ENCODE peak calls at places on chromosomes 16 and 17, in seven cellular contexts. T is sigmoid colon, H is spleen, W is SK-N-SH, N is lung, L is GM10248, P is fibroblast of the aortic adventitia. D is an unnamed sample.
A peak's percentile ranks its signal among the peaks of the same experiment; 100 is the strongest.

GRCh38 chr16:1290860-1291575 is 18.4 kb upstream of the UBE2I start:
- DNase-seq in T (no peak), H (no peak), W (no peak), N (no peak), L (no peak), P (no peak), D (no peak)

GRCh38 chr16:73064227-73064995 is 16.5 kb upstream of the ZFHX3 start:
- DNase-seq in T (peak; percentile 64), H (no peak), W (peak; percentile 32), N (no peak), L (no peak), P (peak; percentile 92), D (no peak)

GRCh38 chr16:55499281-55499680 is 9.6 kb upstream of the LPCAT2 start:
- DNase-seq in T (no peak), H (no peak), W (no peak), N (no peak), L (no peak), P (no peak), D (no peak)

GRCh38 chr16:70253291-70254094 is 1.8 kb upstream of the EXOSC6 start:
- DNase-seq in T (no peak), H (no peak), W (peak; percentile 62), N (no peak), L (no peak), P (peak; percentile 41), D (no peak)

GRCh38 chr17:65662166-65662565 is 100.7 kb upstream of the AXIN2 start:
- DNase-seq in T (no peak), H (no peak), W (no peak), N (no peak), L (no peak), P (peak; percentile 91), D (no peak)

GRCh38 chr16:69563605-69564580 is 1.9 kb upstream of the NFAT5 start:
- DNase-seq in T (no peak), H (no peak), W (no peak), N (no peak), L (peak; percentile 63), P (peak; percentile 27), D (peak; percentile 51)

GRCh38 chr17:1038459-1039118 is 41.7 kb downstream of the TIMM22 start:
- DNase-seq in T (no peak), H (no peak), W (no peak), N (no peak), L (no peak), P (no peak), D (no peak)

GRCh38 chr17:81365148-81365600 is 30.1 kb upstream of the BAHCC1 start:
- DNase-seq in T (peak; percentile 90), H (peak; percentile 71), W (no peak), N (peak; percentile 77), L (no peak), P (peak; percentile 64), D (peak; percentile 44)

GRCh38 chr17:7263071-7263800 is 958 bp upstream of the CLDN7 start:
- DNase-seq in T (no peak), H (no peak), W (peak; percentile 43), N (peak; percentile 79), L (peak; percentile 38), P (no peak), D (no peak)

GRCh38 chr16:57281791-57282190 is 2.7 kb downstream of the PLLP start:
- DNase-seq in T (peak; percentile 21), H (no peak), W (no peak), N (no peak), L (no peak), P (no peak), D (no peak)

GRCh38 chr16:73213761-73214480 is 166.0 kb upstream of the ZFHX3 start:
- DNase-seq in T (no peak), H (no peak), W (no peak), N (no peak), L (no peak), P (no peak), D (no peak)

GRCh38 chr16:29815032-29815721 is 775 bp upstream of the PAGR1 start:
- DNase-seq in T (peak; percentile 79), H (peak; percentile 89), W (no peak), N (no peak), L (no peak), P (no peak), D (no peak)

GRCh38 chr17:59534583-59534982 is 30.8 kb upstream of the DHX40 start:
- DNase-seq in T (no peak), H (no peak), W (peak; percentile 58), N (no peak), L (no peak), P (no peak), D (no peak)

GRCh38 chr16:16137110-16137509 is 86.2 kb downstream of the ABCC6 start:
- DNase-seq in T (no peak), H (no peak), W (peak; percentile 33), N (no peak), L (no peak), P (no peak), D (no peak)

GRCh38 chr17:74457146-74457819 is 9.2 kb upstream of the CD300A start:
- DNase-seq in T (peak; percentile 88), H (peak; percentile 94), W (peak; percentile 89), N (peak; percentile 75), L (peak; percentile 74), P (peak; percentile 67), D (peak; percentile 79)

DNA sequence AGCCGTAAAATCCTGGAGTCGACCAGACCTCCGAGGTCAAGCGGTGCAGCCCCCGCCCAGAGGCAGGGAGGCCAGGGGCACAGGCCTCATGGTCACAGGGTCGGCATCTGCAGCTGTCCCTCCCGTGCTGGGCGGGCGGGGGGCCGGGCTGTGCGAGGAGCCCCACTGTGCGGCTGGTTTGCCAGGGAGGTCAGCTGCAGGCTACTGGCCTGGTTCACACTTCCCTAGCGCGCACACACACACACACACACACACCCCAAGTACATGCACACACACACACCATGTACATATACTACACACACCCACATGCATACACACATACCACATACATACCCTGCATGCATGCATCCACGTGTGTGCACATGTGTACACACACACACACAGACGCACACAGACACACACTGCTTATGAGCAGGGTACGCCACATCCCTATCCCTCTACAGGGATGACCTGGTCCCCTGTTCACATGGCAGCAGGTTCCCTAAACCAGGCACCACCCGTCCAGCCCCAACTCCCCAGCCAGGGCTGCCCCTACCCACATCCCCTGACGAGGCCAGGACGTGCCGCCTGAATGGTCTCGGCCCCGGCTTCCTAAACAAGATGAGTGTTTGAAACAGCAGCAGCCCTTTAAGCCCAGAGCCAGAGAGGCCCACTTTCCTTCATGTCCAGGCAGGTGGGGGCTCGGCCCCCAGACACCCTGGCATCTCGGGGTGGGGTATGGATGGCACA is 109.0 kb upstream of the CIBAR2 start:
- DNase-seq in T (no peak), H (no peak), W (peak; percentile 81), N (no peak), L (no peak), P (no peak), D (no peak)
- TF ChIP-seq CTCF in T (no peak), H (no peak), W (no peak), N (no peak), L (no peak), P (no peak), D (no peak)

GRCh38 chr16:60755907-60756306 is 1280.3 kb downstream of the CDH8 start:
- DNase-seq in T (no peak), H (no peak), W (no peak), N (no peak), L (no peak), P (no peak), D (no peak)
- TF ChIP-seq CTCF in T (no peak), H (no peak), W (no peak), N (no peak), L (no peak), P (no peak), D (no peak)

GRCh38 chr17:15213381-15214087 is 51.6 kb downstream of the PMP22 start:
- DNase-seq in T (no peak), H (no peak), W (peak; percentile 31), N (no peak), L (no peak), P (peak; percentile 30), D (no peak)
- TF ChIP-seq CTCF in T (no peak), H (no peak), W (peak; percentile 51), N (no peak), L (no peak), P (peak; percentile 37), D (peak; percentile 13)

GRCh38 chr16:7938175-7938574 is 605.5 kb downstream of the RBFOX1 start:
- DNase-seq in T (no peak), H (no peak), W (no peak), N (no peak), L (no peak), P (no peak), D (no peak)
- TF ChIP-seq CTCF in T (no peak), H (no peak), W (no peak), N (no peak), L (no peak), P (no peak), D (no peak)

DNA sequence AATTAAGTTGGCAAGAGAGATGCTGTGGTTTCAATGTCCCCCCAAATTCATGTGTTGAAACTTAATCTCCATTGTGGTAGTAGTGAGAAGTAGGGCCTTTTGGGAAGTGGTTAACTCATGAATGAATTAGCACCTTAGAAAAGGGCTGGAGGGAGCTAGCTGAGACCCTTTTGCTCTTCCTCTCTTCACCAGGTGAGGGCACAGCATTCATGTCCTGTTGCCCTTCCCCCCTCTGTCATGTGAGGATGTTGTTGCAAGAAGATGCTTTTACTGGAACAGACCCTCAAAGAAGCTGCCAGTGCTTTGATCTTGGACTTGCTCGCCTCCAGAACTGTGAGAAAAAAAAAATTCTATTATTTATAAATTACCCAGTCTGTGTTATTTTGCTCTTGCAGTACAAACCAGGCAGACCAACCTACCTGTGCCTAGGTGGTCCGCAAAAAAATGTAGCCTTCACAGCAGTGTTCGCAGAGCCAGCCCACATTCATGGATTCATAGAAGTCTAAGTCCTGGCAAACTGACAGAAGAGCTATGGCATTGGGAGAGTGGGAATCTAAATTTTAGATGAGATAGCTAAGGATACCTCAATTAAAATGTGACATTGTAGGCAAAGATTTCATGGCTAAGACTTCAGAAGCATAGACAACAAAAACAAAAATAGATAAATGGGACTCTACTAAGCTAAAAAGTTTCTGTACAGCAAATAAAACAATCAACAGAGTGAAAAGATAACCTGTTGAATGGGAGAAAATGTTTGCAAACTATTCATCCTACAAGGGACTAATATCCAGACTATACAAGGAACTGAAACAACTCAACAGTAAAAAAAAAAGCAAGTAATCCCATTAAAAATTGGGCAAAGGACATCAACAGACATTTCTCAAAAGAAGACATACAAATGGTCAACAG is 32.0 kb upstream of the ABCA5 start:
- DNase-seq in T (no peak), H (no peak), W (peak; percentile 36), N (no peak), L (no peak), P (no peak), D (no peak)
- TF ChIP-seq CTCF in T (no peak), H (no peak), W (peak; percentile 27), N (no peak), L (peak; percentile 32), P (no peak), D (no peak)

GRCh38 chr16:86874141-86874540 is 295.8 kb downstream of the FOXL1 start:
- DNase-seq in T (no peak), H (no peak), W (peak; percentile 62), N (no peak), L (peak; percentile 61), P (no peak), D (peak; percentile 26)
- TF ChIP-seq CTCF in T (no peak), H (no peak), W (peak; percentile 60), N (no peak), L (peak; percentile 40), P (peak; percentile 43), D (peak; percentile 58)

DNA sequence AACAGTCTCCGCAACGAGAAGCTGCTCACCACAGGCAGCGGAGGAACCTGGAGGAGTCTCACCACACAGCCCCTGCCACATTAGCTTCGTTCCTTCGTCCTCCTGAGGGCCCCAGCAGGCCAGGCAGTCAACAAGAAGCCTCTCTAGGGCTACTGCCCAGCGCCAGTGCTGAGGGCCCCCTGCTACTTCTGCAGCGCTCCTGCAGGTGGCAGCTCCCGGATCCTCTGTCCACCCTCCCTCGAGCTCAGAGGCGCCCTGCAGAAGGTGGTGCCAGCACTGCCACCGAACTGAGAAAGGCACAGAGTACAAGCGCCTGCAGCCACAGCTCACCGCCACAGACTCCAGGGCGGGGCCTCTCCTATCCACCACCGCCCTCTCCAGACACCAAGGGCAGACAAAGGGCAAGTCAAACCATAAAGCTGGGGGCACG is 27.3 kb downstream of the KDM8 start:
- DNase-seq in T (no peak), H (peak; percentile 89), W (no peak), N (no peak), L (no peak), P (no peak), D (peak; percentile 49)
- TF ChIP-seq CTCF in T (no peak), H (no peak), W (no peak), N (no peak), L (no peak), P (no peak), D (peak; percentile 46)

D was measured in natural killer cell.